ENCODE peak calls at places on chromosomes 11 and 22, in six cellular contexts. F, E, B, J, Z and L are unnamed samples.

GRCh38 chr11:135069884-135070283 is 657.8 kb upstream of the B3GAT1 start:
- DNase-seq in Z (no peak), B (no peak), E (no peak), J (no peak), F (no peak), L (no peak)

GRCh38 chr11:17822021-17822781 is 87.6 kb downstream of the KCNC1 start:
- DNase-seq in B (no peak), Z (no peak), F (no peak), J (no peak), E (no peak), L (no peak)

GRCh38 chr11:36306888-36307287 is 10.8 kb downstream of the PRR5L start:
- DNase-seq in B (no peak), Z (peak; percentile 27), J (no peak), F (no peak), E (no peak), L (peak; percentile 25)

GRCh38 chr11:61601512-61601911 is 20.6 kb upstream of the SYT7 start:
- DNase-seq in B (no peak), E (no peak), Z (no peak), J (no peak), F (no peak), L (no peak)

GRCh38 chr11:2797181-2797711 is 88.3 kb downstream of the CDKN1C start:
- DNase-seq in B (peak; percentile 47), Z (no peak), F (peak; percentile 19), E (peak; percentile 5), J (peak; percentile 70), L (no peak)

GRCh38 chr11:14907411-14908213 is 15.6 kb upstream of the CYP2R1 start:
- DNase-seq in E (peak; percentile 90), Z (no peak), F (peak; percentile 90), B (peak; percentile 85), J (peak; percentile 96), L (no peak)

GRCh38 chr11:33716236-33716635 is 15.6 kb upstream of the C11orf91 start:
- DNase-seq in J (no peak), E (no peak), B (no peak), Z (no peak), F (no peak), L (no peak)

GRCh38 chr11:76748931-76749330 is 34.2 kb upstream of the TSKU start:
- DNase-seq in J (no peak), B (no peak), E (no peak), Z (no peak), F (no peak), L (no peak)

GRCh38 chr11:44911031-44911814 is 39.5 kb downstream of the TP53I11 start:
- DNase-seq in J (peak; percentile 86), B (peak; percentile 91), Z (peak; percentile 59), F (peak; percentile 89), E (peak; percentile 87), L (peak; percentile 81)

GRCh38 chr11:113697798-113698407 is 8.2 kb downstream of the TMPRSS5 start:
- DNase-seq in F (no peak), E (no peak), J (no peak), Z (no peak), B (no peak), L (no peak)

GRCh38 chr11:66467756-66468155 is 1.1 kb downstream of the PELI3 start:
- DNase-seq in B (no peak), Z (no peak), J (peak; percentile 81), F (peak; percentile 35), E (peak; percentile 60), L (no peak)

GRCh38 chr11:10876168-10876567 is 18.3 kb upstream of the ZBED5 start:
- DNase-seq in Z (no peak), F (no peak), E (no peak), J (no peak), B (no peak), L (no peak)

GRCh38 chr11:6737872-6738466 is 33.8 kb downstream of the OR2AG2 start:
- DNase-seq in B (no peak), Z (peak; percentile 43), J (no peak), F (peak; percentile 65), E (peak; percentile 40), L (peak; percentile 8)

GRCh38 chr11:57162179-57162898 is 19.4 kb upstream of the LRRC55 start:
- DNase-seq in B (no peak), J (no peak), Z (no peak), F (no peak), E (no peak), L (no peak)

GRCh38 chr22:27494821-27495220 is 306.7 kb downstream of the MN1 start:
- DNase-seq in F (no peak), E (no peak), Z (no peak), B (no peak), J (peak; percentile 47), L (no peak)

GRCh38 chr22:44289429-44290171 is 23.2 kb downstream of the SHISAL1 start:
- DNase-seq in B (no peak), E (no peak), Z (no peak), J (no peak), F (no peak), L (no peak)

GRCh38 chr11:96006016-96006415 is 82.1 kb upstream of the MTMR2 start:
- DNase-seq in Z (no peak), E (no peak), B (no peak), J (no peak), F (no peak), L (no peak)

GRCh38 chr22:42662114-42663021 is 13.2 kb upstream of the CYB5R3 start:
- DNase-seq in F (peak; percentile 90), J (peak; percentile 95), Z (no peak), E (peak; percentile 87), B (peak; percentile 86), L (peak; percentile 70)
- TF ChIP-seq POLR2A in F (no peak), J (no peak), Z (peak; percentile 14), E (no peak), B (no peak), L (peak; percentile 33)

GRCh38 chr22:37566903-37567798 is 6.9 kb downstream of the CDC42EP1 start:
- DNase-seq in F (peak; percentile 96), E (peak; percentile 95), B (peak; percentile 89), Z (peak; percentile 84), J (peak; percentile 98), L (peak; percentile 97)
- TF ChIP-seq POLR2AphosphoS5 in F (peak; percentile 87), E (no peak), B (no peak), Z (peak; percentile 66), J (peak; percentile 71), L (no peak)

GRCh38 chr11:69637601-69637955 is 3.4 kb upstream of the CCND1 start:
- DNase-seq in Z (no peak), J (peak; percentile 67), E (no peak), F (no peak), B (no peak), L (no peak)

GRCh38 chr11:69635804-69636511 is 5.0 kb upstream of the CCND1 start:
- DNase-seq in F (no peak), B (no peak), E (no peak), J (no peak), Z (no peak), L (no peak)

GRCh38 chr11:69636870-69637600 is 3.9 kb upstream of the CCND1 start:
- DNase-seq in B (no peak), Z (no peak), J (peak; percentile 66), F (no peak), E (no peak), L (no peak)

GRCh38 chr11:69635210-69635609 is 5.7 kb upstream of the CCND1 start:
- DNase-seq in Z (no peak), F (no peak), B (no peak), J (no peak), E (no peak), L (no peak)

DNA sequence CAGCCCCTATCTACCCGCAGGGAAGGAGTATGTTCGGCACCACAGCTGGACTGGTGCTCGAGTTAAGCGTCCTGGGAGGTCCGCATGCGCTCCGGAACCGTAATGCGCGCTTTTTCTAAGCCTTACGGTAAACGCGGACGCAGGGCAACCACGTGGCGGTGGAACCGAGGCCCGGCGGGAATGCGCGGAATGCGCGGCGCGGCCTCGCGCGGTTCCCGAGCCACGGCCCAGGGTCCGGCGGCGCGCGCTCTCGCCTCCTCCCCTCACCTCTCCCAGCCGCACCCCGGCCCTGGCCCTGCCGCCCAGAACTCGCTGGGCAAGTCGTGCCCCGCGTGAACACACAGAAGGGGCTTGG is 4.5 kb upstream of the CCND1 start:
- DNase-seq in E (peak; percentile 73), B (no peak), J (no peak), Z (peak; percentile 80), F (peak; percentile 62), L (no peak)
- TF ChIP-seq POLR2A in E (no peak), B (no peak), J (no peak), Z (no peak), F (no peak), L (no peak)

GRCh38 chr11:120632579-120632978 is 121.0 kb downstream of the GRIK4 start:
- DNase-seq in E (no peak), J (no peak), Z (no peak), F (no peak), B (no peak), L (peak; percentile 51)

GRCh38 chr11:120630100-120630499 is 118.6 kb downstream of the GRIK4 start:
- DNase-seq in F (no peak), B (no peak), Z (no peak), J (no peak), E (no peak), L (no peak)

GRCh38 chr11:120634706-120635105 is 123.2 kb downstream of the GRIK4 start:
- DNase-seq in F (no peak), J (no peak), E (no peak), Z (no peak), B (no peak), L (no peak)

GRCh38 chr11:120637131-120637530 is 125.6 kb downstream of the GRIK4 start:
- DNase-seq in E (no peak), F (no peak), Z (no peak), J (no peak), B (no peak), L (no peak)

DNA sequence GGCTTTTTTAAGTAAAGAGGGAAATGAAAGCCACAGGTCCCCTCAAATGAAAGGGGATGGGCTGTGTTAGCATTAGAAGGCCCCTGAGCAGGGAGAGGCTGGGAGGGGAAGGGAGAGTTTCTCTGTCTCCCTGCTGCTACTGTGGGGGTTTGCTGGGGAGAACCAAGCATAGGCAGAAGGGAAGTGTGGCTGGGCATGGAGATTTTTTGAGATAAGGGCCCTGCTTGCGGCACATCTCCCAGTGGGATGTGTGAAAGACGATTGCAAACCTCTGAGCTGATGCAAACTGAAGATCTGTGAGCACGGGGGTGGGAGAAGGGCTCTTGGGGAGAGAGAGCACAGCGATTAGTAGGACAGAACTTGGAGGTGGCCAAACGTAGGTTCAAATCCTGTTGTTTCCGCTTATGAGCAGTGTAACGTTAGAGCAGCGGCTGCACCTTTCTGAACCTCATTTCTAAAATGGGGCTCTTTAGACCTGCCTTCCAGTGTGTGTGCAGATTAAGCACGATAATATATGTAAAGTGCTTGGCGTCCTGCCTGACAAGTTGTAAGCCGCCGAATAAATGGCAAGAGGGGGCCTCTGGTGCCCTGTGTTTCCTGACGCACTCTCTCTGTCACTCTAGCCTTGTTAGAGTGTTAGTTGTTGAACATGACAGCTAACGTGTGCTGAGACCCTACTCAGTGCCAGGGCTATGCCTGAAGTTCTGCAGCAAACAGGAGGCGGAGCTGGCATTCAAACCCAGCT is 122.3 kb downstream of the GRIK4 start:
- DNase-seq in B (no peak), F (no peak), Z (no peak), J (no peak), E (no peak), L (no peak)
- TF ChIP-seq POLR2AphosphoS5 in B (no peak), F (no peak), Z (no peak), J (no peak), E (no peak), L (no peak)

GRCh38 chr22:39240841-39241631 is 3.7 kb downstream of the PDGFB start:
- DNase-seq in Z (peak; percentile 64), B (peak; percentile 87), J (no peak), E (peak; percentile 73), F (peak; percentile 71), L (no peak)
- TF ChIP-seq POLR2A in Z (no peak), B (no peak), J (no peak), E (peak; percentile 14), F (no peak), L (no peak)